ENCODE peak calls at places on chromosomes 6 and 20, in seven cellular contexts. P is tibial nerve; H is stimulated activated CD4-positive, alpha-beta T cell treated with anti-CD3 and anti-CD28 coated beads, Interleukin-4, amount 100 ng/mL, for 1 hour; B is lung microvascular endothelial cell; V is epithelial cell of proximal tubule; Y is amniotic stem cell; X is mesenchymal stem cell. N is an unnamed sample.

GRCh38 chr20:31542201-31542842 is 28.1 kb downstream of the HM13 start:
- DNase-seq in P (no peak), X (no peak), H (no peak), V (no peak), Y (no peak), B (no peak), N (no peak)

GRCh38 chr6:168527451-168528210 is 86.6 kb downstream of the SMOC2 start:
- DNase-seq in P (no peak), V (no peak), Y (no peak), H (no peak), X (no peak), B (peak; percentile 10), N (no peak)

GRCh38 chr6:98633886-98634285 is 200.5 kb upstream of the POU3F2 start:
- DNase-seq in V (no peak), X (no peak), B (no peak), H (no peak), P (no peak), Y (no peak), N (no peak)

GRCh38 chr6:163341671-163342070 is 72.8 kb upstream of the QKI start:
- DNase-seq in X (no peak), H (no peak), Y (no peak), V (no peak), B (no peak), P (no peak), N (no peak)

GRCh38 chr20:7926767-7927166 is 13.5 kb downstream of the HAO1 start:
- DNase-seq in V (no peak), P (no peak), H (no peak), B (peak; percentile 78), X (peak; percentile 39), Y (peak; percentile 12), N (peak; percentile 15)

GRCh38 chr6:158972241-158973233 is 27.5 kb downstream of the RSPH3 start:
- DNase-seq in H (no peak), P (no peak), X (peak; percentile 61), Y (peak; percentile 55), V (peak; percentile 10), B (peak; percentile 70), N (peak; percentile 50)

GRCh38 chr20:10443936-10444335 is 8.8 kb downstream of the SLX4IP start:
- DNase-seq in X (no peak), H (no peak), B (no peak), P (no peak), Y (no peak), V (no peak), N (no peak)

GRCh38 chr6:128438311-128438916 is 82.0 kb downstream of the PTPRK start:
- DNase-seq in V (no peak), X (no peak), B (peak; percentile 55), P (no peak), Y (no peak), H (no peak), N (no peak)

GRCh38 chr6:151430886-151431285 is 21.0 kb downstream of the RMND1 start:
- DNase-seq in V (no peak), X (no peak), P (no peak), B (no peak), Y (no peak), H (no peak), N (no peak)

GRCh38 chr20:34639755-34640222 is 37.1 kb downstream of the PIGU start:
- DNase-seq in P (no peak), H (no peak), B (peak; percentile 4), V (no peak), Y (no peak), X (peak; percentile 10), N (peak; percentile 46)

GRCh38 chr20:43460172-43460829 is 2.6 kb downstream of the SRSF6 start:
- DNase-seq in Y (no peak), B (no peak), P (no peak), H (no peak), X (no peak), V (no peak), N (no peak)

GRCh38 chr20:20237093-20237959 is 130.6 kb upstream of the INSM1 start:
- DNase-seq in B (peak; percentile 38), H (peak; percentile 6), V (no peak), X (peak; percentile 20), P (peak; percentile 56), Y (no peak), N (peak; percentile 64)

GRCh38 chr6:114053791-114054190 is 82.8 kb upstream of the HDAC2 start:
- DNase-seq in X (no peak), Y (no peak), H (no peak), B (no peak), V (no peak), P (no peak), N (no peak)

GRCh38 chr6:32177182-32177787 is 920 bp upstream of the RNF5 start:
- DNase-seq in Y (peak; percentile 56), X (no peak), H (no peak), P (no peak), B (peak; percentile 73), V (no peak), N (peak; percentile 84)

GRCh38 chr20:58690851-58691250 is 1.7 kb upstream of the NPEPL1 start:
- DNase-seq in Y (no peak), B (no peak), H (no peak), P (peak; percentile 56), V (no peak), X (peak; percentile 86), N (no peak)

GRCh38 chr6:142378138-142378875 is 76.5 kb downstream of the ADGRG6 start:
- DNase-seq in H (no peak), B (peak; percentile 93), X (peak; percentile 62), P (no peak), Y (peak; percentile 17), V (no peak), N (peak; percentile 52)

GRCh38 chr20:39291301-39291700 is 329.2 kb downstream of the DHX35 start:
- DNase-seq in H (no peak), X (no peak), V (no peak), B (peak; percentile 5), Y (no peak), P (no peak), N (no peak)

GRCh38 chr6:157226761-157227160 is 96.6 kb downstream of the TMEM242 start:
- DNase-seq in Y (no peak), H (no peak), B (no peak), V (no peak), X (no peak), P (no peak), N (no peak)

GRCh38 chr6:56484669-56485068 is 158.0 kb downstream of the DST start:
- DNase-seq in X (peak; percentile 22), H (no peak), B (peak; percentile 11), P (no peak), Y (peak; percentile 2), V (peak; percentile 35), N (no peak)

GRCh38 chr6:2616796-2617195 is 133.9 kb downstream of the MYLK4 start:
- DNase-seq in X (no peak), V (no peak), B (peak; percentile 23), P (no peak), H (no peak), Y (no peak), N (no peak)

GRCh38 chr6:30323806-30324205 is 2.9 kb upstream of the TRIM39 start:
- DNase-seq in X (no peak), B (no peak), Y (no peak), V (no peak), H (no peak), P (no peak), N (no peak)

GRCh38 chr6:107807186-107807585 is 16.9 kb downstream of the SCML4 start:
- DNase-seq in H (no peak), Y (no peak), X (no peak), V (no peak), P (no peak), B (no peak), N (no peak)